ENCODE peak calls at places on chromosomes 6 and 20, in ten cellular contexts. One of them, this sample, is unnamed.

GRCh38 chr6:45031601-45032000 is 296.5 kb upstream of the RUNX2 start:
- DNase-seq in psoas muscle: no peak
- DNase-seq in amniotic stem cell: no peak
- DNase-seq in NCI-H2171: no peak
- DNase-seq in EL: no peak
- DNase-seq in substantia nigra: no peak
- DNase-seq in CD8-positive, alpha-beta T cell: no peak
- DNase-seq in stimulated activated CD8-positive, alpha-beta memory T cell treated with anti-CD3 and anti-CD28 coated beads, Interleukin-4, amount 100 ng/mL, for 48 hours: no peak
- DNase-seq in stimulated activated CD4-positive, alpha-beta T cell treated with anti-CD3 and anti-CD28 coated beads, Interleukin-4, amount 100 ng/mL, for 48 hours: no peak
- DNase-seq in astrocyte: no peak
- DNase-seq in this sample: no peak

GRCh38 chr20:4371623-4372246 is 350.0 kb upstream of the PRND start:
- DNase-seq in stimulated activated CD8-positive, alpha-beta memory T cell treated with anti-CD3 and anti-CD28 coated beads, Interleukin-4, amount 100 ng/mL, for 48 hours: no peak
- DNase-seq in CD8-positive, alpha-beta T cell: no peak
- DNase-seq in psoas muscle: no peak
- DNase-seq in stimulated activated CD4-positive, alpha-beta T cell treated with anti-CD3 and anti-CD28 coated beads, Interleukin-4, amount 100 ng/mL, for 48 hours: no peak
- DNase-seq in astrocyte: no peak
- DNase-seq in amniotic stem cell: no peak
- DNase-seq in EL: no peak
- DNase-seq in NCI-H2171: no peak
- DNase-seq in substantia nigra: no peak
- DNase-seq in this sample: no peak

GRCh38 chr20:47353697-47354387 is 2.7 kb downstream of the ZMYND8 start:
- DNase-seq in CD8-positive, alpha-beta T cell: no peak
- DNase-seq in psoas muscle: no peak
- DNase-seq in EL: no peak
- DNase-seq in stimulated activated CD8-positive, alpha-beta memory T cell treated with anti-CD3 and anti-CD28 coated beads, Interleukin-4, amount 100 ng/mL, for 48 hours: no peak
- DNase-seq in NCI-H2171: no peak
- DNase-seq in astrocyte: peak
- DNase-seq in substantia nigra: no peak
- DNase-seq in stimulated activated CD4-positive, alpha-beta T cell treated with anti-CD3 and anti-CD28 coated beads, Interleukin-4, amount 100 ng/mL, for 48 hours: no peak
- DNase-seq in amniotic stem cell: no peak
- DNase-seq in this sample: no peak

GRCh38 chr6:93675856-93676255 is 256.5 kb upstream of the EPHA7 start:
- DNase-seq in amniotic stem cell: no peak
- DNase-seq in CD8-positive, alpha-beta T cell: no peak
- DNase-seq in psoas muscle: no peak
- DNase-seq in stimulated activated CD8-positive, alpha-beta memory T cell treated with anti-CD3 and anti-CD28 coated beads, Interleukin-4, amount 100 ng/mL, for 48 hours: no peak
- DNase-seq in substantia nigra: no peak
- DNase-seq in stimulated activated CD4-positive, alpha-beta T cell treated with anti-CD3 and anti-CD28 coated beads, Interleukin-4, amount 100 ng/mL, for 48 hours: no peak
- DNase-seq in NCI-H2171: no peak
- DNase-seq in EL: no peak
- DNase-seq in astrocyte: no peak
- DNase-seq in this sample: no peak

GRCh38 chr6:170172825-170173231 is 118.0 kb downstream of the DLL1 start:
- DNase-seq in stimulated activated CD4-positive, alpha-beta T cell treated with anti-CD3 and anti-CD28 coated beads, Interleukin-4, amount 100 ng/mL, for 48 hours: no peak
- DNase-seq in CD8-positive, alpha-beta T cell: peak
- DNase-seq in EL: no peak
- DNase-seq in amniotic stem cell: no peak
- DNase-seq in stimulated activated CD8-positive, alpha-beta memory T cell treated with anti-CD3 and anti-CD28 coated beads, Interleukin-4, amount 100 ng/mL, for 48 hours: no peak
- DNase-seq in astrocyte: no peak
- DNase-seq in psoas muscle: no peak
- DNase-seq in NCI-H2171: no peak
- DNase-seq in substantia nigra: no peak
- DNase-seq in this sample: no peak

GRCh38 chr6:167651251-167652041 is 175.3 kb upstream of the AFDN start:
- DNase-seq in CD8-positive, alpha-beta T cell: no peak
- DNase-seq in stimulated activated CD8-positive, alpha-beta memory T cell treated with anti-CD3 and anti-CD28 coated beads, Interleukin-4, amount 100 ng/mL, for 48 hours: no peak
- DNase-seq in astrocyte: no peak
- DNase-seq in NCI-H2171: no peak
- DNase-seq in substantia nigra: no peak
- DNase-seq in psoas muscle: no peak
- DNase-seq in amniotic stem cell: no peak
- DNase-seq in EL: no peak
- DNase-seq in stimulated activated CD4-positive, alpha-beta T cell treated with anti-CD3 and anti-CD28 coated beads, Interleukin-4, amount 100 ng/mL, for 48 hours: no peak
- DNase-seq in this sample: no peak

GRCh38 chr6:142700032-142700431 is 244.9 kb downstream of the HIVEP2 start:
- DNase-seq in astrocyte: no peak
- DNase-seq in NCI-H2171: no peak
- DNase-seq in EL: no peak
- DNase-seq in stimulated activated CD8-positive, alpha-beta memory T cell treated with anti-CD3 and anti-CD28 coated beads, Interleukin-4, amount 100 ng/mL, for 48 hours: no peak
- DNase-seq in amniotic stem cell: no peak
- DNase-seq in CD8-positive, alpha-beta T cell: no peak
- DNase-seq in substantia nigra: no peak
- DNase-seq in psoas muscle: no peak
- DNase-seq in stimulated activated CD4-positive, alpha-beta T cell treated with anti-CD3 and anti-CD28 coated beads, Interleukin-4, amount 100 ng/mL, for 48 hours: no peak
- DNase-seq in this sample: no peak

GRCh38 chr6:166862287-166862977 is 93.9 kb downstream of the RNASET2 start:
- DNase-seq in astrocyte: peak
- DNase-seq in stimulated activated CD4-positive, alpha-beta T cell treated with anti-CD3 and anti-CD28 coated beads, Interleukin-4, amount 100 ng/mL, for 48 hours: peak
- DNase-seq in EL: no peak
- DNase-seq in NCI-H2171: no peak
- DNase-seq in psoas muscle: no peak
- DNase-seq in stimulated activated CD8-positive, alpha-beta memory T cell treated with anti-CD3 and anti-CD28 coated beads, Interleukin-4, amount 100 ng/mL, for 48 hours: peak
- DNase-seq in substantia nigra: no peak
- DNase-seq in CD8-positive, alpha-beta T cell: peak
- DNase-seq in amniotic stem cell: no peak
- DNase-seq in this sample: no peak

GRCh38 chr6:139338845-139339244 is 35.6 kb downstream of the CITED2 start:
- DNase-seq in NCI-H2171: no peak
- DNase-seq in EL: no peak
- DNase-seq in substantia nigra: no peak
- DNase-seq in CD8-positive, alpha-beta T cell: no peak
- DNase-seq in psoas muscle: no peak
- DNase-seq in amniotic stem cell: no peak
- DNase-seq in stimulated activated CD4-positive, alpha-beta T cell treated with anti-CD3 and anti-CD28 coated beads, Interleukin-4, amount 100 ng/mL, for 48 hours: no peak
- DNase-seq in astrocyte: no peak
- DNase-seq in stimulated activated CD8-positive, alpha-beta memory T cell treated with anti-CD3 and anti-CD28 coated beads, Interleukin-4, amount 100 ng/mL, for 48 hours: no peak
- DNase-seq in this sample: no peak

GRCh38 chr20:11092151-11092550 is 418.4 kb upstream of the JAG1 start:
- DNase-seq in psoas muscle: no peak
- DNase-seq in stimulated activated CD4-positive, alpha-beta T cell treated with anti-CD3 and anti-CD28 coated beads, Interleukin-4, amount 100 ng/mL, for 48 hours: no peak
- DNase-seq in substantia nigra: no peak
- DNase-seq in stimulated activated CD8-positive, alpha-beta memory T cell treated with anti-CD3 and anti-CD28 coated beads, Interleukin-4, amount 100 ng/mL, for 48 hours: no peak
- DNase-seq in EL: no peak
- DNase-seq in CD8-positive, alpha-beta T cell: no peak
- DNase-seq in astrocyte: no peak
- DNase-seq in amniotic stem cell: no peak
- DNase-seq in NCI-H2171: no peak
- DNase-seq in this sample: no peak

GRCh38 chr20:45008521-45009049 is 42.3 kb downstream of the STK4 start:
- DNase-seq in psoas muscle: no peak
- DNase-seq in CD8-positive, alpha-beta T cell: no peak
- DNase-seq in substantia nigra: no peak
- DNase-seq in astrocyte: peak
- DNase-seq in stimulated activated CD8-positive, alpha-beta memory T cell treated with anti-CD3 and anti-CD28 coated beads, Interleukin-4, amount 100 ng/mL, for 48 hours: no peak
- DNase-seq in amniotic stem cell: no peak
- DNase-seq in stimulated activated CD4-positive, alpha-beta T cell treated with anti-CD3 and anti-CD28 coated beads, Interleukin-4, amount 100 ng/mL, for 48 hours: no peak
- DNase-seq in NCI-H2171: no peak
- DNase-seq in EL: peak
- DNase-seq in this sample: no peak

GRCh38 chr6:47103931-47104330 is 61.8 kb upstream of the ADGRF1 start:
- DNase-seq in astrocyte: no peak
- DNase-seq in stimulated activated CD8-positive, alpha-beta memory T cell treated with anti-CD3 and anti-CD28 coated beads, Interleukin-4, amount 100 ng/mL, for 48 hours: no peak
- DNase-seq in EL: no peak
- DNase-seq in amniotic stem cell: no peak
- DNase-seq in psoas muscle: no peak
- DNase-seq in NCI-H2171: no peak
- DNase-seq in CD8-positive, alpha-beta T cell: no peak
- DNase-seq in substantia nigra: no peak
- DNase-seq in stimulated activated CD4-positive, alpha-beta T cell treated with anti-CD3 and anti-CD28 coated beads, Interleukin-4, amount 100 ng/mL, for 48 hours: no peak
- DNase-seq in this sample: no peak

GRCh38 chr6:63643862-63644261 is 8.3 kb downstream of the PHF3 start:
- DNase-seq in stimulated activated CD4-positive, alpha-beta T cell treated with anti-CD3 and anti-CD28 coated beads, Interleukin-4, amount 100 ng/mL, for 48 hours: no peak
- DNase-seq in NCI-H2171: no peak
- DNase-seq in substantia nigra: no peak
- DNase-seq in astrocyte: no peak
- DNase-seq in amniotic stem cell: no peak
- DNase-seq in psoas muscle: no peak
- DNase-seq in stimulated activated CD8-positive, alpha-beta memory T cell treated with anti-CD3 and anti-CD28 coated beads, Interleukin-4, amount 100 ng/mL, for 48 hours: no peak
- DNase-seq in EL: no peak
- DNase-seq in CD8-positive, alpha-beta T cell: no peak
- DNase-seq in this sample: no peak

GRCh38 chr6:119119989-119120388 is 41.5 kb upstream of the FAM184A start:
- DNase-seq in stimulated activated CD8-positive, alpha-beta memory T cell treated with anti-CD3 and anti-CD28 coated beads, Interleukin-4, amount 100 ng/mL, for 48 hours: no peak
- DNase-seq in astrocyte: peak
- DNase-seq in stimulated activated CD4-positive, alpha-beta T cell treated with anti-CD3 and anti-CD28 coated beads, Interleukin-4, amount 100 ng/mL, for 48 hours: no peak
- DNase-seq in psoas muscle: no peak
- DNase-seq in CD8-positive, alpha-beta T cell: no peak
- DNase-seq in amniotic stem cell: no peak
- DNase-seq in substantia nigra: no peak
- DNase-seq in NCI-H2171: no peak
- DNase-seq in EL: peak
- DNase-seq in this sample: peak

GRCh38 chr20:17687800-17688199 is 5.8 kb upstream of the RRBP1 start:
- DNase-seq in CD8-positive, alpha-beta T cell: no peak
- DNase-seq in NCI-H2171: no peak
- DNase-seq in psoas muscle: no peak
- DNase-seq in substantia nigra: no peak
- DNase-seq in stimulated activated CD4-positive, alpha-beta T cell treated with anti-CD3 and anti-CD28 coated beads, Interleukin-4, amount 100 ng/mL, for 48 hours: no peak
- DNase-seq in stimulated activated CD8-positive, alpha-beta memory T cell treated with anti-CD3 and anti-CD28 coated beads, Interleukin-4, amount 100 ng/mL, for 48 hours: no peak
- DNase-seq in EL: no peak
- DNase-seq in amniotic stem cell: no peak
- DNase-seq in astrocyte: no peak
- DNase-seq in this sample: no peak

GRCh38 chr6:14146459-14147096 is 29.0 kb downstream of the CD83 start:
- DNase-seq in psoas muscle: no peak
- DNase-seq in EL: no peak
- DNase-seq in astrocyte: no peak
- DNase-seq in stimulated activated CD4-positive, alpha-beta T cell treated with anti-CD3 and anti-CD28 coated beads, Interleukin-4, amount 100 ng/mL, for 48 hours: no peak
- DNase-seq in NCI-H2171: peak
- DNase-seq in CD8-positive, alpha-beta T cell: no peak
- DNase-seq in stimulated activated CD8-positive, alpha-beta memory T cell treated with anti-CD3 and anti-CD28 coated beads, Interleukin-4, amount 100 ng/mL, for 48 hours: no peak
- DNase-seq in amniotic stem cell: no peak
- DNase-seq in substantia nigra: no peak
- DNase-seq in this sample: no peak

GRCh38 chr6:139109558-139109957 is 25.3 kb upstream of the HECA start:
- DNase-seq in substantia nigra: no peak
- DNase-seq in CD8-positive, alpha-beta T cell: no peak
- DNase-seq in NCI-H2171: no peak
- DNase-seq in astrocyte: no peak
- DNase-seq in psoas muscle: no peak
- DNase-seq in EL: peak
- DNase-seq in amniotic stem cell: no peak
- DNase-seq in stimulated activated CD4-positive, alpha-beta T cell treated with anti-CD3 and anti-CD28 coated beads, Interleukin-4, amount 100 ng/mL, for 48 hours: no peak
- DNase-seq in stimulated activated CD8-positive, alpha-beta memory T cell treated with anti-CD3 and anti-CD28 coated beads, Interleukin-4, amount 100 ng/mL, for 48 hours: peak
- DNase-seq in this sample: peak

GRCh38 chr6:71392286-71392685 is 103.7 kb downstream of the OGFRL1 start:
- DNase-seq in amniotic stem cell: no peak
- DNase-seq in astrocyte: no peak
- DNase-seq in EL: no peak
- DNase-seq in substantia nigra: no peak
- DNase-seq in stimulated activated CD4-positive, alpha-beta T cell treated with anti-CD3 and anti-CD28 coated beads, Interleukin-4, amount 100 ng/mL, for 48 hours: no peak
- DNase-seq in NCI-H2171: no peak
- DNase-seq in CD8-positive, alpha-beta T cell: no peak
- DNase-seq in stimulated activated CD8-positive, alpha-beta memory T cell treated with anti-CD3 and anti-CD28 coated beads, Interleukin-4, amount 100 ng/mL, for 48 hours: no peak
- DNase-seq in psoas muscle: no peak
- DNase-seq in this sample: peak

GRCh38 chr6:2993755-2994317 is 5.9 kb upstream of the NQO2 start:
- DNase-seq in stimulated activated CD4-positive, alpha-beta T cell treated with anti-CD3 and anti-CD28 coated beads, Interleukin-4, amount 100 ng/mL, for 48 hours: no peak
- DNase-seq in amniotic stem cell: no peak
- DNase-seq in EL: no peak
- DNase-seq in CD8-positive, alpha-beta T cell: no peak
- DNase-seq in stimulated activated CD8-positive, alpha-beta memory T cell treated with anti-CD3 and anti-CD28 coated beads, Interleukin-4, amount 100 ng/mL, for 48 hours: no peak
- DNase-seq in substantia nigra: no peak
- DNase-seq in NCI-H2171: no peak
- DNase-seq in psoas muscle: no peak
- DNase-seq in astrocyte: no peak
- DNase-seq in this sample: no peak

GRCh38 chr6:126118058-126118759 is 131.9 kb downstream of the TRMT11 start:
- DNase-seq in stimulated activated CD4-positive, alpha-beta T cell treated with anti-CD3 and anti-CD28 coated beads, Interleukin-4, amount 100 ng/mL, for 48 hours: no peak
- DNase-seq in amniotic stem cell: no peak
- DNase-seq in substantia nigra: no peak
- DNase-seq in psoas muscle: no peak
- DNase-seq in NCI-H2171: no peak
- DNase-seq in EL: no peak
- DNase-seq in stimulated activated CD8-positive, alpha-beta memory T cell treated with anti-CD3 and anti-CD28 coated beads, Interleukin-4, amount 100 ng/mL, for 48 hours: no peak
- DNase-seq in astrocyte: peak
- DNase-seq in CD8-positive, alpha-beta T cell: no peak
- DNase-seq in this sample: no peak

GRCh38 chr6:16901777-16902176 is 140.5 kb upstream of the ATXN1 start:
- DNase-seq in NCI-H2171: no peak
- DNase-seq in substantia nigra: no peak
- DNase-seq in amniotic stem cell: no peak
- DNase-seq in psoas muscle: no peak
- DNase-seq in CD8-positive, alpha-beta T cell: no peak
- DNase-seq in EL: peak
- DNase-seq in astrocyte: peak
- DNase-seq in stimulated activated CD4-positive, alpha-beta T cell treated with anti-CD3 and anti-CD28 coated beads, Interleukin-4, amount 100 ng/mL, for 48 hours: no peak
- DNase-seq in stimulated activated CD8-positive, alpha-beta memory T cell treated with anti-CD3 and anti-CD28 coated beads, Interleukin-4, amount 100 ng/mL, for 48 hours: no peak
- DNase-seq in this sample: peak

GRCh38 chr6:158516098-158516497 is 43.8 kb upstream of the TMEM181 start:
- DNase-seq in substantia nigra: no peak
- DNase-seq in psoas muscle: no peak
- DNase-seq in EL: no peak
- DNase-seq in stimulated activated CD8-positive, alpha-beta memory T cell treated with anti-CD3 and anti-CD28 coated beads, Interleukin-4, amount 100 ng/mL, for 48 hours: no peak
- DNase-seq in astrocyte: no peak
- DNase-seq in NCI-H2171: no peak
- DNase-seq in stimulated activated CD4-positive, alpha-beta T cell treated with anti-CD3 and anti-CD28 coated beads, Interleukin-4, amount 100 ng/mL, for 48 hours: no peak
- DNase-seq in amniotic stem cell: no peak
- DNase-seq in CD8-positive, alpha-beta T cell: no peak
- DNase-seq in this sample: no peak

GRCh38 chr6:100633096-100633766 is 168.5 kb upstream of the SIM1 start:
- DNase-seq in EL: peak
- DNase-seq in stimulated activated CD4-positive, alpha-beta T cell treated with anti-CD3 and anti-CD28 coated beads, Interleukin-4, amount 100 ng/mL, for 48 hours: no peak
- DNase-seq in NCI-H2171: no peak
- DNase-seq in amniotic stem cell: peak
- DNase-seq in stimulated activated CD8-positive, alpha-beta memory T cell treated with anti-CD3 and anti-CD28 coated beads, Interleukin-4, amount 100 ng/mL, for 48 hours: no peak
- DNase-seq in psoas muscle: no peak
- DNase-seq in substantia nigra: no peak
- DNase-seq in CD8-positive, alpha-beta T cell: no peak
- DNase-seq in astrocyte: peak
- DNase-seq in this sample: peak

GRCh38 chr20:20362774-20363435 is 5.0 kb upstream of the INSM1 start:
- DNase-seq in stimulated activated CD8-positive, alpha-beta memory T cell treated with anti-CD3 and anti-CD28 coated beads, Interleukin-4, amount 100 ng/mL, for 48 hours: peak
- DNase-seq in substantia nigra: no peak
- DNase-seq in CD8-positive, alpha-beta T cell: no peak
- DNase-seq in NCI-H2171: peak
- DNase-seq in astrocyte: no peak
- DNase-seq in EL: no peak
- DNase-seq in amniotic stem cell: no peak
- DNase-seq in psoas muscle: no peak
- DNase-seq in stimulated activated CD4-positive, alpha-beta T cell treated with anti-CD3 and anti-CD28 coated beads, Interleukin-4, amount 100 ng/mL, for 48 hours: no peak
- DNase-seq in this sample: no peak

GRCh38 chr6:34745277-34746103 is 11.8 kb upstream of the SNRPC start:
- DNase-seq in EL: peak
- DNase-seq in stimulated activated CD8-positive, alpha-beta memory T cell treated with anti-CD3 and anti-CD28 coated beads, Interleukin-4, amount 100 ng/mL, for 48 hours: peak
- DNase-seq in NCI-H2171: no peak
- DNase-seq in CD8-positive, alpha-beta T cell: no peak
- DNase-seq in psoas muscle: no peak
- DNase-seq in substantia nigra: no peak
- DNase-seq in astrocyte: peak
- DNase-seq in stimulated activated CD4-positive, alpha-beta T cell treated with anti-CD3 and anti-CD28 coated beads, Interleukin-4, amount 100 ng/mL, for 48 hours: peak
- DNase-seq in amniotic stem cell: no peak
- DNase-seq in this sample: no peak

GRCh38 chr6:162572240-162572639 is 155.3 kb downstream of the PRKN start:
- DNase-seq in stimulated activated CD4-positive, alpha-beta T cell treated with anti-CD3 and anti-CD28 coated beads, Interleukin-4, amount 100 ng/mL, for 48 hours: no peak
- DNase-seq in astrocyte: no peak
- DNase-seq in NCI-H2171: no peak
- DNase-seq in psoas muscle: no peak
- DNase-seq in substantia nigra: no peak
- DNase-seq in stimulated activated CD8-positive, alpha-beta memory T cell treated with anti-CD3 and anti-CD28 coated beads, Interleukin-4, amount 100 ng/mL, for 48 hours: no peak
- DNase-seq in CD8-positive, alpha-beta T cell: no peak
- DNase-seq in EL: no peak
- DNase-seq in amniotic stem cell: no peak
- DNase-seq in this sample: no peak

GRCh38 chr20:36549942-36550796 is 8.8 kb downstream of the MYL9 start:
- DNase-seq in substantia nigra: no peak
- DNase-seq in CD8-positive, alpha-beta T cell: no peak
- DNase-seq in psoas muscle: no peak
- DNase-seq in stimulated activated CD4-positive, alpha-beta T cell treated with anti-CD3 and anti-CD28 coated beads, Interleukin-4, amount 100 ng/mL, for 48 hours: no peak
- DNase-seq in EL: no peak
- DNase-seq in amniotic stem cell: no peak
- DNase-seq in stimulated activated CD8-positive, alpha-beta memory T cell treated with anti-CD3 and anti-CD28 coated beads, Interleukin-4, amount 100 ng/mL, for 48 hours: no peak
- DNase-seq in astrocyte: no peak
- DNase-seq in NCI-H2171: no peak
- DNase-seq in this sample: no peak

GRCh38 chr20:59825944-59826759 is 107.3 kb downstream of the SYCP2 start:
- DNase-seq in substantia nigra: no peak
- DNase-seq in astrocyte: no peak
- DNase-seq in EL: no peak
- DNase-seq in stimulated activated CD8-positive, alpha-beta memory T cell treated with anti-CD3 and anti-CD28 coated beads, Interleukin-4, amount 100 ng/mL, for 48 hours: no peak
- DNase-seq in CD8-positive, alpha-beta T cell: no peak
- DNase-seq in stimulated activated CD4-positive, alpha-beta T cell treated with anti-CD3 and anti-CD28 coated beads, Interleukin-4, amount 100 ng/mL, for 48 hours: no peak
- DNase-seq in amniotic stem cell: no peak
- DNase-seq in NCI-H2171: peak
- DNase-seq in psoas muscle: no peak
- DNase-seq in this sample: no peak

This sample was measured in HCEC 1CT.